ENCODE peak calls at places on chromosomes 1 and 21, in four cellular contexts. D, E, Y and O are unnamed samples.

GRCh38 chr1:182119631-182120030 is 58.1 kb upstream of the ZNF648 start:
- DNase-seq in D (no peak), E (peak), Y (no peak), O (no peak)

GRCh38 chr1:63592536-63593302 is 492 bp upstream of the PGM1 start:
- DNase-seq in D (no peak), E (no peak), Y (no peak), O (no peak)

GRCh38 chr1:225652726-225653462 is at the start of gene ENAH:
- DNase-seq in D (peak), E (peak), Y (peak), O (peak)

GRCh38 chr1:112359961-112360767 is 35.9 kb upstream of the CTTNBP2NL start:
- DNase-seq in D (no peak), E (peak), Y (no peak), O (no peak)

GRCh38 chr1:205770618-205771017 is 4.7 kb downstream of the RAB29 start:
- DNase-seq in D (no peak), E (no peak), Y (no peak), O (no peak)

GRCh38 chr1:34887593-34887992 is 28.0 kb upstream of the SMIM12 start:
- DNase-seq in D (no peak), E (no peak), Y (no peak), O (no peak)

GRCh38 chr1:12637693-12638092 is 6.2 kb upstream of the AADACL4 start:
- DNase-seq in D (no peak), E (no peak), Y (no peak), O (no peak)

GRCh38 chr1:98331232-98331631 is 330.3 kb upstream of the SNX7 start:
- DNase-seq in D (no peak), E (peak), Y (no peak), O (no peak)

GRCh38 chr1:183454377-183454776 is 17.9 kb upstream of the SMG7 start:
- DNase-seq in D (no peak), E (no peak), Y (no peak), O (no peak)

GRCh38 chr1:19250629-19251304 is 557 bp downstream of the EMC1 start:
- DNase-seq in D (no peak), E (no peak), Y (no peak), O (peak)

GRCh38 chr21:39788383-39788782 is 43.4 kb downstream of the IGSF5 start:
- DNase-seq in D (no peak), E (peak), Y (no peak), O (peak)

GRCh38 chr1:28246427-28246832 is 10.5 kb downstream of the ATP5IF1 start:
- DNase-seq in D (peak), E (no peak), Y (peak), O (no peak)

GRCh38 chr1:6106321-6106731 is 60.6 kb downstream of the KCNAB2 start:
- DNase-seq in D (no peak), E (no peak), Y (no peak), O (no peak)

GRCh38 chr1:151002006-151002405 is 4.7 kb downstream of the MINDY1 start:
- DNase-seq in D (no peak), E (no peak), Y (no peak), O (no peak)

GRCh38 chr1:17696417-17697301 is 58.5 kb upstream of the ACTL8 start:
- DNase-seq in D (no peak), E (peak), Y (no peak), O (peak)
- TF ChIP-seq CTCF in D (no peak), E (peak), Y (no peak), O (peak)

GRCh38 chr1:247111259-247111635 is 7.1 kb upstream of the ZNF669 start:
- DNase-seq in D (no peak), E (no peak), Y (no peak), O (no peak)
- TF ChIP-seq CTCF in D (no peak), E (no peak), Y (no peak), O (no peak)

GRCh38 chr1:233238884-233239432 is 56.6 kb downstream of the PCNX2 start:
- DNase-seq in D (no peak), E (no peak), Y (no peak), O (no peak)
- TF ChIP-seq CTCF in D (no peak), E (no peak), Y (no peak), O (no peak)

GRCh38 chr1:4557949-4558348 is 96.5 kb upstream of the AJAP1 start:
- DNase-seq in D (no peak), E (no peak), Y (no peak), O (no peak)
- TF ChIP-seq CTCF in D (no peak), E (no peak), Y (no peak), O (no peak)

DNA sequence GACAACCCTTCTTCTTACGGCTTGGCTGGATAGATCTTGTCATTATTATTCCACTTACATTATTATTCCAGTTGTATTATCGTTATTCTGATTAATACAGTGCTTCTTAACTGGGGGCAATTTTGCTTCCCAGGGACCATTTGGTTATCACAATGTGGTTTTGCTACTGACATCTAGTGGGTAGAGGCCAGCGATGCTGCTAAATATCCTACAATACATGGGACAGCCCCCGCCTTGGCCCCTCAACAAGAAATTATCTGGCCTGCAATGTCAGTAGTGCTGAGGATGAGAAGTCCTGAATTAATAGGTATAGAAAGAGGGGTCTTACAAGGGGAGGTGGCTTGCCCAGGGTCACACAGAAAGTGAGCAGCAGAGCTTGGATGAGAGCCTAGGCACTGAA is 105.6 kb downstream of the PTPRU start:
- DNase-seq in D (no peak), E (no peak), Y (no peak), O (no peak)
- TF ChIP-seq CTCF in D (peak), E (peak), Y (no peak), O (peak)

DNA sequence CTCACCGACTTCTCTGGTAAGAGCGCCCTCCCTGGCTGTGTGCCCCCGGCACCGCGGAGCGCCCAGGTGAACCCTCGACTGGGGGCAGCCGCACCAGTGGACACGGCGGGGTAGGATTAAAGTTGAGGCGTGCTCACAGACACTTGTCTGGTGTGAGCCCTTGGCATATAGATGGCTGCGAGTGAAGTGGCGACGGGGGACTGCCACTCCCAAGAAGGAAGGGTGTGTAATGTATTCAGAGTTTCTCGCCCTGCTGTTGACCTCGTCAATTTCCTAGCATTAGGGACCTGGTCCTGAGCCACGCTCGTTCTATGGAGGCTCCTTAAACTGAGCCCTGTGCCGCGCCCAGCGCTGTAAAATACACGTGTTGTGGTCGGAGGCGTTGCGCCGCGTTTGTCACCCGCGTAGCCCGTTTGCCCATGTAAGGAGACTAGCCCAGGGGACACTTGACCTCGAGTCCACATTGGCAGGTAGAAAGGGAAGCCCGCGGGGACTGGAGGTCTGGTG is 545 bp downstream of the EVA1C start:
- DNase-seq in D (no peak), E (no peak), Y (no peak), O (peak)
- TF ChIP-seq CTCF in D (no peak), E (no peak), Y (no peak), O (no peak)

GRCh38 chr1:165603810-165604209 is 27.2 kb upstream of the MGST3 start:
- DNase-seq in D (no peak), E (no peak), Y (no peak), O (no peak)
- TF ChIP-seq CTCF in D (no peak), E (no peak), Y (no peak), O (no peak)

GRCh38 chr1:53968125-53968513 is 22.0 kb downstream of the LRRC42 start:
- DNase-seq in D (no peak), E (peak), Y (no peak), O (no peak)

GRCh38 chr1:53975861-53976260 is 29.7 kb downstream of the LRRC42 start:
- DNase-seq in D (no peak), E (no peak), Y (no peak), O (no peak)

GRCh38 chr1:53966794-53967193 is 20.6 kb downstream of the LRRC42 start:
- DNase-seq in D (no peak), E (no peak), Y (no peak), O (no peak)

GRCh38 chr1:53967409-53968124 is 21.4 kb downstream of the LRRC42 start:
- DNase-seq in D (no peak), E (no peak), Y (no peak), O (no peak)

DNA sequence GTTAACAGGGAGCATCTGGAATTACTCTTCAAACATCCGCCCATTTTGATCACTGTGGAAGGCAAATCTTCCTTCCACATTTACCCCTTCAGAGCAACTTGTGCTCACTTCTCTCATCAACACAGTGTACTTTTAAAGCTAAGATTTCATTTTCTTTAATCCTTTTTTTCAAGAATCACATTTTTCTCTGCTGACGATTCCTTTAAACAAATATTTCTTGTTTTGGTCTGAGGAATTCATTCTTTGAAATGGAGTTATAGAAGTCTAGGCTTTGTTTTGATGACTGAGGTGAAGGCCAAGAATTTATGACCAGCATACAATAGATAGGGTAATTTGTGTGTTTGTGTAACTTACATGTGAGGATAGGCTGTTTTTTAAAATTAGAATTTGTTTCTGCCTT is 25.6 kb downstream of the LRRC42 start:
- DNase-seq in D (no peak), E (peak), Y (no peak), O (no peak)
- TF ChIP-seq CTCF in D (no peak), E (no peak), Y (no peak), O (no peak)

DNA sequence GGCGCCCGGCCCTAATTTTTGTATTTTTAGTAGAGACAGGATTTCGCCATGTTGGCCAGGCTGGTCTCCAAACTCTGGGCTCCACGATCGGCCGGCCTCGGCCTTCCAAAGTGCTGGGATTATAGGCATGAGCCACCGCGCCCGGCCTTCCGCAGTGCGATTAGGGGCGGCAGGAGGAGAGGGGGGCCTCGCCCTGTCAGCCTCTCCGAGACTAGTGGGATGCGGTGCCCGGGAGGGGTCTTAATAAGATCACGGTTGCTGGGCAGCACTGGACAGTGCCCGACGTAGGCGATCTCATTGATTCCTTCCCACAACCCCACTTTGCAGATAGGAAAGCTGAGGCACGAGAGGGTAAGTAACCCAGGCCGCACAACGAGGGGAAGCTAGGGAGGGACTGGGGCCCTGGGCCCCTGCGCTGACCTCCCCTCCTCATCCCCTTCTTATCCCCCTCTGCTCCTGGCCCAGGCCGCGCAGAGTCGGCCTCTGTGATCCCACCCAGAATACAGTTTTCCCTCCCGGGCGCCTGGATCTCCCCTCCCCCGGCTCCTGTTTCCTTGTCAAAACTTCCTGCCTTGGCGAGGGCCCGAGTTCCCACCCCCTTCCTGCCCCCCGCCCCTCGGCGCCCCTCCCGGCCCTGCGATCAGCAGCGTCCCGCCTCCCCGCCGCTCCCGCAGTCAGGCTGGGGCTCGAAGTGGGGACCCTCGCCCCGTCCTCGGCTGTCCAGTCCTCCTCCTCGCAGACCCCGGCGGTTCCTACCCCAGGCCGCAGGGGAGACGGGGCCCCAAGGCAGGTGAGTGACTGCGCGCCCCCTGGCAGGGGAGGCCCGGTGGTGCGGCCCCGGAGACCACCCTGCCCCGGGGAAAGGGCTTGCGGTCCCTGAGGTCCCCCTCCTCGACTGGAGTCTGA is at the start of gene PEAR1:
- DNase-seq in D (no peak), E (peak), Y (no peak), O (peak)
- TF ChIP-seq CTCF in D (no peak), E (no peak), Y (no peak), O (peak)